ENCODE peak calls at places on chromosomes 12 and 14, in four cellular contexts. D, Q, K and I are unnamed samples.

GRCh38 chr12:75196408-75196807 is 13.2 kb downstream of the KCNC2 start:
- DNase-seq in K (no peak), Q (no peak), D (no peak), I (no peak)

GRCh38 chr12:113329791-113330417 is 5.0 kb downstream of the SLC8B1 start:
- DNase-seq in Q (no peak), D (no peak), K (no peak), I (no peak)

GRCh38 chr12:66964629-66965028 is 285.8 kb upstream of the GRIP1 start:
- DNase-seq in Q (peak), D (no peak), K (no peak), I (no peak)

GRCh38 chr12:42855362-42855950 is 265.9 kb upstream of the PRICKLE1 start:
- DNase-seq in Q (no peak), D (no peak), K (no peak), I (no peak)

GRCh38 chr12:43776498-43776897 is 17.7 kb downstream of the IRAK4 start:
- DNase-seq in K (no peak), Q (peak), D (no peak), I (no peak)

GRCh38 chr12:105561981-105562726 is 231.7 kb downstream of the C12orf75 start:
- DNase-seq in K (no peak), Q (peak), D (peak), I (no peak)

GRCh38 chr12:120249875-120250795 is 15.4 kb downstream of the PXN start:
- DNase-seq in Q (peak), D (no peak), K (no peak), I (peak)

GRCh38 chr14:103825103-103825502 is 22.3 kb downstream of the PPP1R13B start:
- DNase-seq in Q (no peak), D (no peak), K (no peak), I (no peak)

GRCh38 chr12:92365836-92366235 is 220.2 kb upstream of the BTG1 start:
- DNase-seq in K (no peak), D (no peak), Q (no peak), I (no peak)

GRCh38 chr12:107404981-107405380 is 280.6 kb upstream of the PWP1 start:
- DNase-seq in K (no peak), Q (peak), D (no peak), I (peak)

GRCh38 chr14:73977896-73978295 is 27.8 kb downstream of the COQ6 start:
- DNase-seq in K (no peak), D (no peak), Q (no peak), I (no peak)

GRCh38 chr12:75754698-75755097 is 243.3 kb upstream of the KRR1 start:
- DNase-seq in D (no peak), Q (no peak), K (no peak), I (no peak)

GRCh38 chr12:91327889-91328288 is 145.3 kb upstream of the DCN start:
- DNase-seq in K (no peak), Q (peak), D (no peak), I (no peak)

GRCh38 chr14:96253140-96253539 is 2.9 kb upstream of the BDKRB1 start:
- DNase-seq in D (no peak), K (no peak), Q (peak), I (no peak)

GRCh38 chr14:103512701-103513611 is 9.7 kb downstream of the CKB start:
- DNase-seq in D (no peak), Q (peak), K (no peak), I (peak)

GRCh38 chr14:105845725-105846309 is 319.4 kb downstream of the TMEM121 start:
- DNase-seq in D (no peak), Q (no peak), K (no peak), I (no peak)

GRCh38 chr12:29783773-29784666 is at the start of gene TMTC1:
- DNase-seq in Q (peak), D (peak), K (peak), I (peak)

GRCh38 chr14:100292776-100293461 is 13.3 kb downstream of the SLC25A29 start:
- DNase-seq in K (no peak), D (no peak), Q (no peak), I (peak)